ENCODE peak calls at places on chromosomes 7 and 10, in five cellular contexts. P is lower lobe of right lung; N is left ventricle myocardium inferior; K is CD4-positive, CD25-positive, alpha-beta regulatory T cell; Z is aorta. F is an unnamed sample. For H3K4me1 and H3K36me3, the result is how much of the 10 kb centered on the place peaks cover.

GRCh38 chr10:100174699-100175677 is 10.8 kb downstream of the ERLIN1 start:
- DNase-seq in P (no peak), N (no peak), K (peak), Z (no peak), F (no peak)

GRCh38 chr10:110923856-110924493 is 4.6 kb downstream of the SHOC2 start:
- DNase-seq in P (no peak), N (no peak), K (no peak), Z (no peak), F (no peak)

GRCh38 chr7:139596626-139597025 is 73.1 kb downstream of the CLEC2L start:
- DNase-seq in P (no peak), N (no peak), K (no peak), Z (peak), F (no peak)

GRCh38 chr10:33055636-33056035 is 97.6 kb upstream of the ITGB1 start:
- DNase-seq in P (no peak), N (no peak), K (no peak), Z (no peak), F (no peak)

GRCh38 chr7:126443951-126444350 is 808.8 kb downstream of the GRM8 start:
- DNase-seq in P (no peak), N (no peak), K (no peak), Z (no peak), F (no peak)

GRCh38 chr10:75967491-75967890 is 536.1 kb downstream of the LRMDA start:
- DNase-seq in P (no peak), N (no peak), K (no peak), Z (no peak), F (no peak)

GRCh38 chr10:89373916-89374711 is 3.7 kb upstream of the IFIT1B start:
- DNase-seq in P (peak), N (peak), K (no peak), Z (peak), F (no peak)

GRCh38 chr7:130383187-130383980 is 3.1 kb downstream of the CPA1 start:
- DNase-seq in P (no peak), N (no peak), K (no peak), Z (no peak), F (no peak)

GRCh38 chr10:35352508-35352907 is 16.2 kb downstream of the CCNY start:
- DNase-seq in P (no peak), N (no peak), K (peak), Z (no peak), F (no peak)

GRCh38 chr10:68154211-68154497 is 44.9 kb downstream of the MYPN start:
- DNase-seq in P (no peak), N (peak), K (no peak), Z (no peak), F (no peak)

GRCh38 chr7:2451171-2452073 is 24.8 kb downstream of the GRIFIN start:
- DNase-seq in P (peak), N (peak), K (peak), Z (peak), F (peak)

GRCh38 chr7:28806841-28807240 is 151.3 kb downstream of the TRIL start:
- DNase-seq in P (no peak), N (no peak), K (no peak), Z (no peak), F (no peak)

GRCh38 chr10:17316488-17317170 is 88.6 kb downstream of the VIM start:
- DNase-seq in P (no peak), N (no peak), K (no peak), Z (no peak), F (no peak)

GRCh38 chr7:78959471-78959870 is 494.0 kb downstream of the MAGI2 start:
- DNase-seq in P (no peak), N (no peak), K (no peak), Z (no peak), F (no peak)

GRCh38 chr7:44678096-44678467 is 70.6 kb upstream of the ZMIZ2 start:
- DNase-seq in P (no peak), N (no peak), K (no peak), Z (no peak), F (no peak)

GRCh38 chr7:148020679-148021078 is 569.9 kb upstream of the C7orf33 start:
- DNase-seq in P (no peak), N (no peak), K (no peak), Z (no peak), F (no peak)

GRCh38 chr7:130721486-130722277 is 12.3 kb downstream of the KLF14 start:
- DNase-seq in P (peak), N (peak), K (no peak), Z (peak), F (no peak)

GRCh38 chr7:47809387-47809786 is 138.9 kb downstream of the PKD1L1 start:
- DNase-seq in P (no peak), N (no peak), K (no peak), Z (no peak), F (no peak)

GRCh38 chr7:151715661-151716338 is 161.1 kb downstream of the PRKAG2 start:
- DNase-seq in P (peak), N (no peak), K (no peak), Z (no peak), F (no peak)

GRCh38 chr7:117673839-117674238 is 194.0 kb downstream of the CFTR start:
- DNase-seq in P (no peak), N (no peak), K (no peak), Z (no peak), F (no peak)

GRCh38 chr10:89236221-89236620 is 15.4 kb downstream of the LIPA start:
- DNase-seq in P (no peak), N (no peak), K (no peak), Z (no peak), F (no peak)

GRCh38 chr7:99923200-99923599 is 3.9 kb upstream of the TRIM4 start:
- DNase-seq in P (no peak), N (no peak), K (no peak), Z (no peak), F (no peak)

GRCh38 chr10:50452603-50453002 is 171.2 kb downstream of the SGMS1 start:
- DNase-seq in P (no peak), N (no peak), K (no peak), Z (no peak), F (no peak)

GRCh38 chr7:83930262-83930661 is 264.3 kb downstream of the SEMA3A start:
- DNase-seq in P (no peak), N (no peak), K (no peak), Z (no peak), F (no peak)

GRCh38 chr10:79328737-79329504 is 18.3 kb upstream of the PPIF start:
- DNase-seq in P (peak), N (no peak), K (no peak), Z (peak), F (no peak)

GRCh38 chr10:88934900-88935672 is 17.5 kb downstream of the ACTA2 start:
- DNase-seq in P (peak), N (peak), K (peak), Z (no peak), F (peak)

GRCh38 chr10:13668126-13668525 is 81.4 kb downstream of the PRPF18 start:
- DNase-seq in P (no peak), N (no peak), K (no peak), Z (no peak), F (no peak)

DNA sequence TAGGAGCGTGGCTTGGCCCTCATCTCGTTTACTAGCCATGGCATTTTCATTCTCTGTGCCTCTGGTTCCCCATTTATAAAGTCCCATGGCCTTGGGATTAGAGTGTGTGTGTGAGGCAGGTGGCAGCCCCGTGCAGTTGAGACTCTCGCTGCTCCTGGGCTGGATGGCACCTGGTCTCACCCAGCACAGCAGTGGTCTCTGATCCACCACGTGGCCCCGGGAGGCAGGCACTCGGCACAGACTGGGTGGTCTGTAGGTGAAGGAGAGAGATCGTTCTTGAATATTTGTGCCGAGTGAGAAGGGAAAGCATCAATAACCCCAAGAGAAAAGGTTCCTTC is 50.4 kb downstream of the CALML3 start:
- DNase-seq in P (no peak), N (no peak), K (no peak), Z (peak), F (no peak)
- H3K4me1 ChIP-seq in P (under half), N (under half), K (under half), Z (under half), F (under half)

GRCh38 chr7:93108003-93108402 is 9.8 kb downstream of the SAMD9 start:
- DNase-seq in P (no peak), N (no peak), K (no peak), Z (peak), F (no peak)
- H3K36me3 ChIP-seq in P (under half), N (half or more), K (half or more), Z (under half), F (under half)

DNA sequence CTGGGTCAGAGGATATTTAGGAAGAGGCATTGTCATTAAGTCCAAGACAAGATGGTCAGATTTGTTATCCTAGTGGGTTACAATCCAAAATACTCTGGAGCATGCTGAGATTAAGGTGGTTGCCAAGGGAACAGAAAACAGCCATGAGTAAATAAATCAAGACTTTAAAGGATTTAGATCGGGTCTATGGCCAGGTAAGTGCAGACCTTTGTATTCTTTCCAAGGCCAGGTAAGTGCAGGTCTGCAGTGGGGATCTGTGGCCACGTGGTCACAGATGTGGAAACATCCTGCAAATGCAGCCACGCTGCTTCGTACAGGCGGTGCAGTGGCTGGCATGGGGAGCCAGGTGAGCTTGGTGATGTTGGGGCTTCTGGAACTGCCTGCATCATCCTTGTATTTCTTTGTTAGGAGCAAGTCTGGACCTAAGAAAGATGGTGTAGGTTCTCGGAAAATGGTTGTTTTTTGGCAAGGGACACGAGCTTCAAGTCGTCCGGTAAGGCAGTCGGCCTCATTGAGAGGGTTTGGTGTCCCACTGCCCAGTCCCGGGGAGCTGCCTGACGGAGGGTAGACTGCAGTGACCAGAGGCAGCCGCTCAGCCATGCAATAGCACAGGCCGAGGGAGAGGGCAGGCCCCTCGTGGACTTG is 21.8 kb downstream of the ZNF775 start:
- DNase-seq in P (no peak), N (no peak), K (no peak), Z (no peak), F (no peak)
- H3K4me1 ChIP-seq in P (under half), N (under half), K (under half), Z (under half), F (under half)

GRCh38 chr10:122236690-122237306 is 34.3 kb upstream of the BTBD16 start:
- DNase-seq in P (no peak), N (no peak), K (no peak), Z (no peak), F (no peak)

GRCh38 chr10:122239578-122240257 is 31.4 kb upstream of the BTBD16 start:
- DNase-seq in P (no peak), N (no peak), K (no peak), Z (no peak), F (no peak)

GRCh38 chr10:122234416-122234815 is 36.7 kb upstream of the BTBD16 start:
- DNase-seq in P (no peak), N (no peak), K (no peak), Z (no peak), F (no peak)

GRCh38 chr10:122240401-122240800 is 30.7 kb upstream of the BTBD16 start:
- DNase-seq in P (no peak), N (no peak), K (no peak), Z (no peak), F (no peak)

DNA sequence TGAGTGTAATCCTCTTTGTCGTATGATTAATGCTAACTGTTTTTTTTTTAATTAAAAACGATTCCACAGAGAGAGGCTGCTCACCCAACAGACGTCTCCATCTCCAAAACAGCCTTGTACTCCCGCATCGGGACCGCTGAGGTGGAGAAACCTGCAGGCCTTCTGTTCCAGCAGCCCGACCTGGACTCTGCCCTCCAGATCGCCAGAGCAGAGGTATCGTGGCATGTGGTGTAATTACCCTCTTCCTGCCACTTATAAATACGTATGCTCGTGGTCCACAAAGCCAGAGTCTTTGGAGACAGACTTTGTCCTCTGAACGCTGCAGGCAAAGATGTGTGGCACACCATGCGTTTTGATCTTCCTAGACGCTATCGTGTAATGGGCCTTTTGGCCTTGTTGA is 33.8 kb upstream of the BTBD16 start:
- DNase-seq in P (no peak), N (no peak), K (no peak), Z (no peak), F (no peak)
- H3K36me3 ChIP-seq in P (half or more), N (half or more), K (under half), Z (under half), F (under half)

DNA sequence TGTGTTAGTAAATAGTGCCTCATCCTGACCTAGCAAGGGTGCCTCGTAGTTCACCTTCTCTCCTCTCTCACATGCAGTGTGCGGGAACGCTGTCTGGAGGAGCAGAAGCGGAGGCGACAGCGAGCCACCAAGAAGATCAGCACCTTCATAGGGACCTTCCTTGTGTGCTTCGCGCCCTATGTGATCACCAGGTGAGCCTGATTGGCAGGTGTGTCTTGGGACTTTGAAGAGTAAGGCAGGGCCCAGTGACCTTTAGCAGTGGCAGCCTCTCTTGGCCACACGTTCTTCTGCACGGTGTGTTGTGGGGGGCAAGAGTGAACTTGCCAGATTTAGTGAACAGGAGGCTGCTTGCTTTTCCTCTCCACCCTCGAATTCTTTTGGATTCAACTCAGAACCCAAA is 8.6 kb downstream of the GPR26 start:
- DNase-seq in P (no peak), N (no peak), K (no peak), Z (no peak), F (no peak)
- H3K4me1 ChIP-seq in P (under half), N (under half), K (under half), Z (under half), F (under half)

GRCh38 chr7:135970682-135971365 is 6.3 kb downstream of the MTPN start:
- DNase-seq in P (no peak), N (no peak), K (peak), Z (no peak), F (no peak)
- H3K36me3 ChIP-seq in P (under half), N (under half), K (under half), Z (under half), F (under half)

DNA sequence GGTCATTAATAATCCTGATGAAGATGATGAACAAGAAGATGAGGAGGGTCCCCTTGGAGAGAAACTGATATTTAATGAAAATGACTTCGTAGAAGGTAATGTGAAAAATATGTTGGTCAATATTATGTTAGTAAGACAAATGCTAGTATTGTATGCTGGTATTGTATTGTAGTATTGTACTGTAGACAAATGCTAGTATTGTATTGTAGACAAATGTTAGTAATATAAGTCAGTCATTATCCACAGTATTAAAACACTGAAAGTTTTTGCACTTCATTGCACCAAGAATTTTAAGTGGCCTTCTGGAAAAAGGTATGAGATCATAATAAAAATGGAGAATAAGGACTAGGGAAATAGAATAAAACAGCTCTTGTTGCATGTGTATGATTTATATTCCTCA is 17.5 kb downstream of the CSGALNACT2 start:
- DNase-seq in P (no peak), N (no peak), K (no peak), Z (no peak), F (no peak)
- H3K4me1 ChIP-seq in P (half or more), N (under half), K (under half), Z (under half), F (under half)

DNA sequence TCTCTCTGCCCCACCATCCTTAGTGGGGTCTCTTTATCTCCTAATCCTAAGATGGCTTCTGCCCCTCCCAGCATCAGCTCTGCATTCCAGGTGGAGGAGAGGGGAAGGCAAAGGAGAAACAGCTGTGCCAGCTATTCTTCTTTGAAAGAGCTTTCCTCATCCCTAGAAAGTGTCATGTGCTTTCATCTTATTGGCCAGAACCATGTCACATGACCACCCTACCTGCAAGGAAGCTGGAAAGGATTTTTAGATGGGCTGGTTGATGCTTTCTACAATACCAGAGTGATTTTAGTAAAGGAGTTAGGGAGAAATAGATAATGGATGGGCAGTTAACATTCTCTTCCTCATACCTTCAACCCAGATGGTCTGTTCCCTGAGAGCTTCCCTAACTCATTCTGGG is 141.1 kb downstream of the INSYN2A start:
- DNase-seq in P (no peak), N (no peak), K (no peak), Z (no peak), F (no peak)
- H3K36me3 ChIP-seq in P (under half), N (half or more), K (under half), Z (under half), F (under half)

F was measured in CD8-positive, alpha-beta memory T cell.